ENCODE peak calls at places on chromosomes 11 and 22, in nine cellular contexts. E, B, H, W, M, N, F, Q and J are unnamed samples.
A peak's percentile ranks its signal among the peaks of the same experiment; 100 is the strongest.

GRCh38 chr11:11346249-11346648 is 6.8 kb downstream of the CSNK2A3 start:
- DNase-seq in E (no peak), B (no peak), H (no peak), W (no peak), M (no peak), N (peak; percentile 59), F (no peak), Q (no peak), J (no peak)

GRCh38 chr11:35111171-35112055 is 27.6 kb upstream of the CD44 start:
- DNase-seq in E (peak; percentile 97), B (no peak), H (no peak), W (no peak), M (peak; percentile 8), N (no peak), F (peak; percentile 90), Q (no peak), J (peak; percentile 100)

GRCh38 chr22:35498446-35498845 is 42.2 kb upstream of the RASD2 start:
- DNase-seq in E (no peak), B (no peak), H (no peak), W (no peak), M (no peak), N (no peak), F (no peak), Q (no peak), J (no peak)

GRCh38 chr11:133163463-133164419 is 368.6 kb downstream of the OPCML start:
- DNase-seq in E (peak; percentile 2), B (no peak), H (no peak), W (no peak), M (peak; percentile 46), N (peak; percentile 82), F (peak; percentile 40), Q (no peak), J (peak; percentile 58)

GRCh38 chr11:6442441-6442840 is 1.7 kb upstream of the HPX start:
- DNase-seq in E (no peak), B (no peak), H (no peak), W (no peak), M (no peak), N (no peak), F (no peak), Q (no peak), J (no peak)

GRCh38 chr22:37533995-37534394 is 14.8 kb upstream of the CARD10 start:
- DNase-seq in E (peak; percentile 87), B (no peak), H (no peak), W (no peak), M (peak; percentile 46), N (peak; percentile 34), F (peak; percentile 73), Q (no peak), J (peak; percentile 84)

GRCh38 chr11:117748771-117749540 is 48.1 kb downstream of the DSCAML1 start:
- DNase-seq in E (no peak), B (no peak), H (no peak), W (no peak), M (no peak), N (no peak), F (no peak), Q (no peak), J (no peak)

GRCh38 chr22:35434061-35434750 is 34.3 kb downstream of the MCM5 start:
- DNase-seq in E (no peak), B (no peak), H (no peak), W (no peak), M (no peak), N (no peak), F (no peak), Q (no peak), J (no peak)

GRCh38 chr11:10310301-10310841 is 5.5 kb downstream of the ADM start:
- DNase-seq in E (peak; percentile 40), B (no peak), H (no peak), W (no peak), M (no peak), N (no peak), F (peak; percentile 34), Q (no peak), J (no peak)

GRCh38 chr22:25069758-25070461 is 117.4 kb downstream of the KIAA1671 start:
- DNase-seq in E (peak; percentile 21), B (no peak), H (no peak), W (no peak), M (no peak), N (no peak), F (no peak), Q (no peak), J (no peak)

GRCh38 chr22:35634015-35634414 is 14.2 kb upstream of the APOL6 start:
- DNase-seq in E (no peak), B (no peak), H (no peak), W (no peak), M (no peak), N (no peak), F (no peak), Q (no peak), J (no peak)

GRCh38 chr22:43273902-43274484 is 69.2 kb downstream of the SCUBE1 start:
- DNase-seq in E (peak; percentile 65), B (no peak), H (no peak), W (no peak), M (peak; percentile 55), N (peak; percentile 13), F (peak; percentile 55), Q (no peak), J (peak; percentile 57)

GRCh38 chr11:27347949-27348879 is 14.8 kb downstream of the CCDC34 start:
- DNase-seq in E (no peak), B (no peak), H (no peak), W (no peak), M (no peak), N (peak; percentile 94), F (no peak), Q (no peak), J (no peak)

GRCh38 chr11:119529063-119529845 is 106.3 kb upstream of the THY1 start:
- DNase-seq in E (no peak), B (no peak), H (no peak), W (peak; percentile 67), M (no peak), N (no peak), F (no peak), Q (no peak), J (no peak)

GRCh38 chr22:49692499-49693225 is 135.0 kb downstream of the BRD1 start:
- DNase-seq in E (no peak), B (no peak), H (no peak), W (peak; percentile 70), M (no peak), N (no peak), F (no peak), Q (no peak), J (no peak)

GRCh38 chr22:47006869-47007268 is 244.4 kb downstream of the TBC1D22A start:
- DNase-seq in E (no peak), B (no peak), H (no peak), W (peak; percentile 24), M (no peak), N (no peak), F (no peak), Q (no peak), J (no peak)

GRCh38 chr11:67483901-67484665 is 1.3 kb downstream of the AIP start:
- DNase-seq in E (no peak), B (no peak), H (peak; percentile 25), W (no peak), M (no peak), N (no peak), F (no peak), Q (no peak), J (no peak)

GRCh38 chr11:62137881-62138629 is 14.2 kb downstream of the INCENP start:
- DNase-seq in E (no peak), B (no peak), H (no peak), W (no peak), M (no peak), N (no peak), F (no peak), Q (no peak), J (no peak)

GRCh38 chr11:45622283-45622682 is 43.1 kb downstream of the CHST1 start:
- DNase-seq in E (no peak), B (no peak), H (no peak), W (no peak), M (no peak), N (no peak), F (no peak), Q (no peak), J (no peak)

GRCh38 chr11:121842186-121842585 is 273.8 kb downstream of the BLID start:
- DNase-seq in E (no peak), B (no peak), H (no peak), W (no peak), M (no peak), N (no peak), F (no peak), Q (no peak), J (no peak)

GRCh38 chr11:103079833-103080232 is 12.1 kb downstream of the DCUN1D5 start:
- DNase-seq in E (peak; percentile 19), B (no peak), H (no peak), W (no peak), M (no peak), N (no peak), F (no peak), Q (no peak), J (no peak)

GRCh38 chr11:43493431-43493830 is 134.7 kb downstream of the TTC17 start:
- DNase-seq in E (no peak), B (no peak), H (no peak), W (no peak), M (no peak), N (no peak), F (no peak), Q (no peak), J (no peak)

GRCh38 chr11:62689421-62690183 is at the start of gene LRRN4CL:
- DNase-seq in E (peak; percentile 99), B (no peak), H (no peak), W (peak; percentile 95), M (peak; percentile 34), N (no peak), F (peak; percentile 93), Q (peak; percentile 65), J (peak; percentile 69)

GRCh38 chr11:71543866-71544265 is 4.4 kb upstream of the KRTAP5-9 start:
- DNase-seq in E (no peak), B (no peak), H (no peak), W (no peak), M (no peak), N (no peak), F (no peak), Q (no peak), J (no peak)

GRCh38 chr22:39746600-39747262 is 146.8 kb downstream of the ENTHD1 start:
- DNase-seq in E (no peak), B (peak; percentile 4), H (no peak), W (no peak), M (no peak), N (no peak), F (no peak), Q (no peak), J (no peak)

GRCh38 chr11:33394431-33395109 is 137.4 kb downstream of the HIPK3 start:
- DNase-seq in E (no peak), B (no peak), H (no peak), W (no peak), M (no peak), N (no peak), F (no peak), Q (no peak), J (no peak)

GRCh38 chr11:64224151-64224890 is 1.7 kb downstream of the TRPT1 start:
- DNase-seq in E (no peak), B (no peak), H (no peak), W (no peak), M (no peak), N (no peak), F (peak; percentile 34), Q (no peak), J (no peak)

GRCh38 chr11:117929568-117930207 is 486 bp upstream of the TMPRSS13 start:
- DNase-seq in E (no peak), B (no peak), H (no peak), W (no peak), M (no peak), N (no peak), F (no peak), Q (no peak), J (no peak)

GRCh38 chr11:34075178-34075820 is 23.8 kb downstream of the CAPRIN1 start:
- DNase-seq in E (peak; percentile 82), B (no peak), H (no peak), W (no peak), M (peak; percentile 19), N (no peak), F (peak; percentile 85), Q (no peak), J (peak; percentile 77)

GRCh38 chr11:65911682-65912568 is 6.9 kb downstream of the C11orf68 start:
- DNase-seq in E (peak; percentile 88), B (no peak), H (no peak), W (peak; percentile 83), M (peak; percentile 87), N (peak; percentile 57), F (peak; percentile 98), Q (no peak), J (peak; percentile 98)